ENCODE peak calls at places on chromosomes 16 and 17, in eight cellular contexts. Q, R, C, N, I, U, W and P are unnamed samples. For H3K4me1 and H3K36me3, the result is how much of the 10 kb centered on the place peaks cover.

GRCh38 chr17:19334331-19334730 is 28.2 kb downstream of the B9D1 start:
- DNase-seq in Q (no peak), R (no peak), C (peak), N (no peak), I (no peak), U (no peak), W (no peak), P (no peak)

GRCh38 chr17:49565948-49566491 is 9.7 kb upstream of the NXPH3 start:
- DNase-seq in Q (peak), R (no peak), C (peak), N (peak), I (peak), U (peak), W (peak), P (no peak)

GRCh38 chr17:80901319-80901718 is 90.3 kb upstream of the CHMP6 start:
- DNase-seq in Q (no peak), R (no peak), C (no peak), N (no peak), I (no peak), U (no peak), W (no peak), P (no peak)

GRCh38 chr17:34644941-34645550 is 65.7 kb downstream of the TMEM132E start:
- DNase-seq in Q (no peak), R (no peak), C (no peak), N (no peak), I (no peak), U (no peak), W (no peak), P (no peak)

GRCh38 chr17:2042355-2042929 is 620 bp downstream of the OVCA2 start:
- DNase-seq in Q (no peak), R (no peak), C (no peak), N (no peak), I (no peak), U (no peak), W (no peak), P (no peak)

GRCh38 chr17:6427284-6427781 is 7.6 kb downstream of the AIPL1 start:
- DNase-seq in Q (no peak), R (no peak), C (no peak), N (no peak), I (no peak), U (no peak), W (no peak), P (no peak)

GRCh38 chr16:2038359-2039285 is 9.0 kb downstream of the NTHL1 start:
- DNase-seq in Q (peak), R (no peak), C (no peak), N (no peak), I (no peak), U (no peak), W (peak), P (no peak)

GRCh38 chr17:15999974-16000827 is 577 bp downstream of the TTC19 start:
- DNase-seq in Q (peak), R (no peak), C (no peak), N (peak), I (no peak), U (no peak), W (peak), P (no peak)

GRCh38 chr16:61042736-61043135 is 993.5 kb downstream of the CDH8 start:
- DNase-seq in Q (no peak), R (no peak), C (no peak), N (no peak), I (no peak), U (no peak), W (no peak), P (no peak)

GRCh38 chr16:69017036-69017783 is 88.2 kb upstream of the HAS3 start:
- DNase-seq in Q (no peak), R (peak), C (no peak), N (no peak), I (no peak), U (no peak), W (no peak), P (no peak)

GRCh38 chr17:28473542-28473941 is at the start of gene SLC13A2:
- DNase-seq in Q (no peak), R (no peak), C (no peak), N (no peak), I (no peak), U (no peak), W (no peak), P (peak)

GRCh38 chr16:67346328-67346727 is 19.7 kb downstream of the LRRC36 start:
- DNase-seq in Q (no peak), R (peak), C (no peak), N (no peak), I (no peak), U (no peak), W (no peak), P (no peak)

GRCh38 chr17:40726919-40727318 is 23.4 kb upstream of the KRT24 start:
- DNase-seq in Q (no peak), R (no peak), C (no peak), N (no peak), I (no peak), U (no peak), W (no peak), P (no peak)

GRCh38 chr17:41415411-41415810 is 9.0 kb downstream of the KRT37 start:
- DNase-seq in Q (no peak), R (no peak), C (no peak), N (no peak), I (no peak), U (no peak), W (no peak), P (no peak)

GRCh38 chr16:57846078-57846697 is 43.9 kb upstream of the KIFC3 start:
- DNase-seq in Q (no peak), R (peak), C (no peak), N (no peak), I (no peak), U (no peak), W (no peak), P (no peak)

GRCh38 chr16:87968541-87968940 is 17.3 kb downstream of the BANP start:
- DNase-seq in Q (no peak), R (no peak), C (no peak), N (no peak), I (no peak), U (no peak), W (no peak), P (no peak)

GRCh38 chr16:47143677-47144558 is at the start of gene NETO2:
- DNase-seq in Q (peak), R (no peak), C (peak), N (peak), I (no peak), U (peak), W (peak), P (peak)

GRCh38 chr17:71237903-71238538 is 882.8 kb upstream of the SOX9 start:
- DNase-seq in Q (no peak), R (peak), C (no peak), N (no peak), I (no peak), U (no peak), W (no peak), P (no peak)

GRCh38 chr16:81094771-81095251 is 1.4 kb downstream of the GCSH start:
- DNase-seq in Q (no peak), R (no peak), C (no peak), N (no peak), I (no peak), U (no peak), W (no peak), P (no peak)

GRCh38 chr17:38585805-38586529 is 19.8 kb downstream of the SRCIN1 start:
- DNase-seq in Q (no peak), R (no peak), C (no peak), N (no peak), I (no peak), U (no peak), W (no peak), P (no peak)

GRCh38 chr17:57518587-57519118 is 226.4 kb downstream of the CCDC182 start:
- DNase-seq in Q (peak), R (peak), C (peak), N (peak), I (no peak), U (no peak), W (peak), P (no peak)

GRCh38 chr16:4653981-4654380 is 29.4 kb downstream of the MGRN1 start:
- DNase-seq in Q (no peak), R (no peak), C (no peak), N (no peak), I (no peak), U (peak), W (no peak), P (peak)

GRCh38 chr16:81537721-81538561 is 93.3 kb downstream of the CMIP start:
- DNase-seq in Q (no peak), R (no peak), C (no peak), N (no peak), I (no peak), U (no peak), W (no peak), P (no peak)

GRCh38 chr16:30113031-30113710 is at the start of gene GDPD3:
- DNase-seq in Q (peak), R (no peak), C (no peak), N (no peak), I (no peak), U (no peak), W (peak), P (peak)

GRCh38 chr16:86575754-86576557 is 2.4 kb upstream of the FOXL1 start:
- DNase-seq in Q (peak), R (no peak), C (peak), N (peak), I (peak), U (no peak), W (peak), P (peak)
- TF ChIP-seq CTCF in Q (peak), R (no peak), C (peak), N (peak), I (peak), U (no peak), W (peak), P (no peak)

DNA sequence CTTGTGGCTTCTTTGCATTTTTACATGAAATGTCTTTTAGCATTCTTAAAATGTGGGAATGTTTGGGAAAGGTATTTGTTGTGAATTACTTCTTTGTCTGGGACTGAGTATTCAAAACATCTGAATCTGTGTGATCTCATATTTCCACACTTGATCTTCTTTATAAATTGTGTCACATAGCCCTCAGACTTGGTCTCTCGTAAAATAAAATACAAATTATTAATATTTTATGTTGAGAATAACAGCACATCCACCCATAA is 81.9 kb downstream of the TUBD1 start:
- DNase-seq in Q (no peak), R (no peak), C (no peak), N (no peak), I (no peak), U (no peak), W (no peak), P (no peak)
- H3K4me1 ChIP-seq in Q (under half), R (under half), C (under half), N (under half), I (under half), U (under half), W (under half), P (under half)

GRCh38 chr16:22352726-22353125 is 21.7 kb downstream of the CDR2 start:
- DNase-seq in Q (no peak), R (no peak), C (no peak), N (no peak), I (no peak), U (no peak), W (no peak), P (no peak)

GRCh38 chr16:22346463-22346862 is 28.0 kb downstream of the CDR2 start:
- DNase-seq in Q (no peak), R (no peak), C (no peak), N (no peak), I (no peak), U (no peak), W (no peak), P (no peak)

GRCh38 chr16:22347100-22347820 is 27.2 kb downstream of the CDR2 start:
- DNase-seq in Q (peak), R (no peak), C (no peak), N (no peak), I (no peak), U (no peak), W (peak), P (no peak)

GRCh38 chr16:22352119-22352518 is 22.3 kb downstream of the CDR2 start:
- DNase-seq in Q (no peak), R (no peak), C (no peak), N (no peak), I (no peak), U (no peak), W (no peak), P (no peak)

DNA sequence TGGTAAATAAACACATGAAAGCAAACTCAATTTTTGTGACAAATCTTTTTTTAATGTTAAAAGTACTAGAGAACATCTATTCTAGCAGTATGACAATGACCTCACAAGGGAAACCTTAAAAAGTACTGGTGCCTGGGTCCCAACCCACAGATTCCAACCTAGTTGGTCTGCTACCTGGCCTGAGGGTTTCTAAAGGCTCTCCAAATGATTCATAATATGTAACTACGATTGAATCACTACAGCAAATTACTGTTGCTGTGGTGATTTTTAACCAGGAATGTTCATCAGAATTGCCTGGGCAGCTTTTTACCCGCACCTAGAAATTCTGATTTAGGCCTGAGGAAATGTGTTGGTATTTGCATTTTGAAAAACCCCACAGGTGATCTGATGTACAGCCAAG is 26.1 kb downstream of the CDR2 start:
- DNase-seq in Q (no peak), R (peak), C (no peak), N (no peak), I (no peak), U (no peak), W (no peak), P (no peak)
- H3K36me3 ChIP-seq in Q (under half), R (under half), C (half or more), N (under half), I (under half), U (under half), W (under half), P (under half)

GRCh38 chr16:76360384-76360783 is 83.2 kb downstream of the CNTNAP4 start:
- DNase-seq in Q (no peak), R (no peak), C (no peak), N (no peak), I (no peak), U (no peak), W (no peak), P (no peak)
- TF ChIP-seq CTCF in Q (no peak), R (no peak), C (no peak), N (no peak), I (no peak), U (no peak), W (no peak), P (no peak)

GRCh38 chr16:19522369-19523159 is 666 bp upstream of the GDE1 start:
- DNase-seq in Q (no peak), R (no peak), C (no peak), N (no peak), I (no peak), U (no peak), W (no peak), P (no peak)

GRCh38 chr16:19523559-19524355 is at the start of gene CCP110:
- DNase-seq in Q (peak), R (peak), C (peak), N (peak), I (peak), U (peak), W (peak), P (peak)

GRCh38 chr16:19520861-19521331 is 1.0 kb downstream of the GDE1 start:
- DNase-seq in Q (no peak), R (peak), C (no peak), N (no peak), I (no peak), U (no peak), W (no peak), P (peak)

GRCh38 chr16:19523184-19523558 is 571 bp upstream of the CCP110 start:
- DNase-seq in Q (peak), R (no peak), C (no peak), N (no peak), I (no peak), U (no peak), W (no peak), P (no peak)

GRCh38 chr16:19521471-19522368 is at the start of gene GDE1:
- DNase-seq in Q (peak), R (peak), C (peak), N (peak), I (peak), U (peak), W (peak), P (peak)
- H3K4me1 ChIP-seq in Q (under half), R (half or more), C (under half), N (under half), I (half or more), U (under half), W (half or more), P (under half)